ENCODE peak calls at places on chromosomes 2 and 18, in six cellular contexts. T, V, H, M, L and A are unnamed samples.
A peak's percentile ranks its signal among the peaks of the same experiment; 100 is the strongest.

GRCh38 chr2:147348886-147349285 is 495.9 kb upstream of the ACVR2A start:
- DNase-seq in T (no peak), V (no peak), H (no peak), M (no peak), L (no peak), A (no peak)

GRCh38 chr18:61096231-61096630 is 237.0 kb upstream of the CDH20 start:
- DNase-seq in T (no peak), V (no peak), H (no peak), M (no peak), L (no peak), A (no peak)

GRCh38 chr2:182763311-182763912 is 47.4 kb downstream of the DNAJC10 start:
- DNase-seq in T (peak; percentile 22), V (no peak), H (peak; percentile 12), M (peak; percentile 74), L (peak; percentile 68), A (no peak)

GRCh38 chr2:119753930-119754321 is 5.8 kb upstream of the PTPN4 start:
- DNase-seq in T (no peak), V (no peak), H (no peak), M (no peak), L (no peak), A (no peak)

GRCh38 chr2:171712051-171712450 is 24.8 kb downstream of the DYNC1I2 start:
- DNase-seq in T (peak; percentile 85), V (no peak), H (peak; percentile 85), M (peak; percentile 89), L (no peak), A (no peak)

GRCh38 chr2:20137884-20138283 is 86.5 kb upstream of the LAPTM4A start:
- DNase-seq in T (no peak), V (no peak), H (no peak), M (no peak), L (no peak), A (no peak)

GRCh38 chr2:98380203-98380535 is 33.9 kb downstream of the CNGA3 start:
- DNase-seq in T (no peak), V (no peak), H (no peak), M (no peak), L (no peak), A (no peak)

GRCh38 chr2:222292738-222293134 is 6.1 kb downstream of the PAX3 start:
- DNase-seq in T (no peak), V (no peak), H (no peak), M (no peak), L (no peak), A (no peak)

GRCh38 chr2:131641414-131642206 is 113.9 kb downstream of the CCDC74A start:
- DNase-seq in T (peak; percentile 25), V (no peak), H (peak; percentile 50), M (peak; percentile 48), L (no peak), A (no peak)

GRCh38 chr2:106789185-106789584 is 96.8 kb downstream of the ST6GAL2 start:
- DNase-seq in T (no peak), V (no peak), H (peak; percentile 1), M (peak; percentile 5), L (no peak), A (peak; percentile 8)

GRCh38 chr2:190947711-190948251 is 66.2 kb downstream of the STAT1 start:
- DNase-seq in T (peak; percentile 72), V (no peak), H (peak; percentile 57), M (peak; percentile 91), L (peak; percentile 51), A (peak; percentile 16)

GRCh38 chr2:181430406-181431199 is 26.6 kb upstream of the ITGA4 start:
- DNase-seq in T (peak; percentile 9), V (no peak), H (peak; percentile 1), M (peak; percentile 14), L (no peak), A (no peak)

GRCh38 chr2:31266804-31267203 is 32.9 kb downstream of the EHD3 start:
- DNase-seq in T (no peak), V (no peak), H (no peak), M (no peak), L (no peak), A (no peak)

GRCh38 chr2:29920631-29921559 is 491 bp downstream of the ALK start:
- DNase-seq in T (peak; percentile 8), V (no peak), H (no peak), M (peak; percentile 37), L (peak; percentile 38), A (no peak)

GRCh38 chr2:232871418-232871834 is 1.4 kb downstream of the SNORC start:
- DNase-seq in T (no peak), V (no peak), H (no peak), M (no peak), L (no peak), A (no peak)

GRCh38 chr2:238513346-238513745 is 86.6 kb downstream of the ASB1 start:
- DNase-seq in T (peak; percentile 66), V (no peak), H (peak; percentile 56), M (peak; percentile 67), L (peak; percentile 43), A (no peak)

GRCh38 chr2:172655838-172656573 is 79.6 kb upstream of the RAPGEF4 start:
- DNase-seq in T (no peak), V (no peak), H (peak; percentile 33), M (no peak), L (no peak), A (no peak)

DNA sequence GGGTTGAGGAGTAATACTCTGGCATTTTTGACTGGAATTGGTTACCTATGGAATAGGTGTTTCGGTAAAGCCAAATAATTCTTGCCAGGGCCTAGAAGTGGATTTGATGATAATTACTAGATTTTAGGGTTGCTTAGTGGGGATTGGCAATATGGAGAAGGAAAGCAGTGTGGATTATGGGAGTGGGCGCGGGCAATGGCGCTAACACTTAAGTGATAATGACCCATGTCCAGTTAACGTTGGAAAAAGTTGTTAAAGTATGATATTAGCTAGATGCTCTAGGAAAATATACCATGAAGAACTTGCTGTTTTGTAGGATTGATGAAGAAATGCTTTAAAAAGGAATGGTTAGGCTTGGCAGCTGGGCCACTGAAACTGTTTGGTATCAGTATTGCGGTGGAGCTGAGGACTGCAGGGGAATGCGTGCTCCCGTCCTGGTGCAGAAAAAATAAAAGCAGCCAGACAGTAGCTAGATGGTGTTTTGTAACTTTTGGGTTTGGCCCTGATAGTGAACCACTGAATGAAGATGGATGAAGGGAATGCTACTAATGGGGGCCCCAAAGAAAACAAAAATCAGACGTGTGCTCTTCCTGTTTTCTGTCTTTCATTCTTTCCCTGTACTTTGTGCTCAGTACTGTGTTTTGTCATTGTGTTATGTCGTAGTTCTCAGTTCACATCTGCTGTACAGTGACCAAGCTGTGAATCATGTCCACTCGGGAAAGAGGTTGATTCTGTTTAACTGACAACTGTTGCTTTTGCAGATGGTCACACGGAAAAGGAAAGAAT is 937 bp downstream of the INSIG2 start:
- DNase-seq in T (peak; percentile 64), V (peak; percentile 31), H (peak; percentile 22), M (peak; percentile 70), L (peak; percentile 53), A (no peak)
- TF ChIP-seq CTCF in T (peak; percentile 32), V (no peak), H (peak; percentile 39), M (peak; percentile 36), L (peak; percentile 21), A (peak; percentile 29)

DNA sequence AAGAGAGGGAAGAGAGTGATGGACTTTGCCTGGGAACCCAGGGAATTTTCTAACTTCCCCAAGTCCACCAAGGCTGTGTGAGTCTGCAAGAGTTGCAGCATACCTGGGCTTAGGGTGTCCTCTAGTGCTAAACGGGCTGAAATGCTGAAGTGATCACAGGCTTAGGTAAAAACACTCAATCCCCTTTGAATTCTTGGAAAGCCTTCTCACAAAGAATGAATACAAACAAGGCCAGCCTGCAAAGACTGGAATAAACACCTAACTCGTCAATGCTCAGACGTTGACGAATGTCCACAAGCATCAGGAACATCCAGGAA is 30.0 kb upstream of the BMP10 start:
- DNase-seq in T (peak; percentile 16), V (no peak), H (no peak), M (peak; percentile 62), L (no peak), A (no peak)
- TF ChIP-seq CTCF in T (peak; percentile 45), V (no peak), H (peak; percentile 36), M (peak; percentile 58), L (no peak), A (peak; percentile 61)

GRCh38 chr2:70233892-70234291 is 14.5 kb downstream of the TIA1 start:
- DNase-seq in T (no peak), V (no peak), H (no peak), M (no peak), L (peak; percentile 7), A (no peak)
- TF ChIP-seq CTCF in T (no peak), V (no peak), H (no peak), M (no peak), L (no peak), A (no peak)

GRCh38 chr2:46331099-46331766 is 34.0 kb downstream of the EPAS1 start:
- DNase-seq in T (peak; percentile 87), V (peak; percentile 61), H (no peak), M (no peak), L (peak; percentile 49), A (no peak)
- TF ChIP-seq CTCF in T (peak; percentile 20), V (no peak), H (no peak), M (no peak), L (no peak), A (no peak)

GRCh38 chr2:75155115-75155514 is 44.2 kb downstream of the TACR1 start:
- DNase-seq in T (peak; percentile 65), V (no peak), H (peak; percentile 30), M (no peak), L (no peak), A (no peak)

GRCh38 chr2:75153221-75153620 is 46.1 kb downstream of the TACR1 start:
- DNase-seq in T (no peak), V (no peak), H (no peak), M (no peak), L (peak; percentile 46), A (no peak)

GRCh38 chr2:75162897-75163296 is 36.4 kb downstream of the TACR1 start:
- DNase-seq in T (no peak), V (no peak), H (no peak), M (no peak), L (no peak), A (no peak)

GRCh38 chr2:75157435-75157834 is 41.9 kb downstream of the TACR1 start:
- DNase-seq in T (peak; percentile 9), V (no peak), H (no peak), M (no peak), L (no peak), A (no peak)
- TF ChIP-seq CTCF in T (peak; percentile 44), V (no peak), H (peak; percentile 66), M (peak; percentile 20), L (peak; percentile 18), A (no peak)

GRCh38 chr18:5892772-5893431 is 2.4 kb downstream of the TMEM200C start:
- DNase-seq in T (no peak), V (no peak), H (no peak), M (no peak), L (no peak), A (no peak)

GRCh38 chr18:5894215-5894612 is 1.1 kb downstream of the TMEM200C start:
- DNase-seq in T (no peak), V (no peak), H (no peak), M (no peak), L (no peak), A (no peak)

GRCh38 chr18:5890261-5890605 is 5.1 kb downstream of the TMEM200C start:
- DNase-seq in T (no peak), V (peak; percentile 26), H (no peak), M (no peak), L (no peak), A (no peak)

GRCh38 chr18:5891361-5892215 is 3.7 kb downstream of the TMEM200C start:
- DNase-seq in T (no peak), V (no peak), H (no peak), M (no peak), L (no peak), A (no peak)

GRCh38 chr18:5890606-5891360 is 4.5 kb downstream of the TMEM200C start:
- DNase-seq in T (no peak), V (peak; percentile 18), H (no peak), M (no peak), L (peak; percentile 78), A (no peak)
- TF ChIP-seq CTCF in T (no peak), V (peak; percentile 47), H (no peak), M (no peak), L (peak; percentile 46), A (peak; percentile 73)